ENCODE peak calls at places on chromosome 19, in nine cellular contexts. I is GM23248, R is psoas muscle, M is left ventricle myocardium inferior, F is DND-41, O is lung, P is GM23338, H is PC-9, J is coronary artery. D is an unnamed sample.

GRCh38 chr19:34365463-34366401 is 736 bp downstream of the GPI start:
- DNase-seq in M (peak), F (peak), P (peak), R (peak), I (peak), J (no peak), O (peak), H (peak), D (no peak)

GRCh38 chr19:47702671-47703070 is 10.6 kb upstream of the EHD2 start:
- DNase-seq in F (no peak), I (no peak), R (no peak), J (no peak), P (no peak), H (no peak), O (no peak), M (no peak), D (no peak)

GRCh38 chr19:32041681-32042292 is 303.6 kb upstream of the ZNF507 start:
- DNase-seq in R (peak), H (no peak), J (no peak), I (peak), P (peak), M (peak), O (peak), F (peak), D (no peak)

GRCh38 chr19:17753976-17754375 is 2.7 kb downstream of the FCHO1 start:
- DNase-seq in F (no peak), J (no peak), H (no peak), M (no peak), P (no peak), I (no peak), R (no peak), O (no peak), D (no peak)

GRCh38 chr19:1470864-1471513 is 8.0 kb downstream of the C19orf25 start:
- DNase-seq in R (peak), O (no peak), F (no peak), H (no peak), M (no peak), I (peak), P (peak), J (no peak), D (no peak)

GRCh38 chr19:18515959-18516358 is 5.9 kb downstream of the ELL start:
- DNase-seq in M (no peak), J (no peak), H (no peak), F (no peak), P (no peak), O (no peak), I (no peak), R (no peak), D (no peak)

GRCh38 chr19:38774181-38774950 is 1.0 kb upstream of the LGALS7 start:
- DNase-seq in I (no peak), M (no peak), H (no peak), J (no peak), R (no peak), P (no peak), F (no peak), O (no peak), D (no peak)

GRCh38 chr19:2139385-2140192 is 11.8 kb downstream of the AP3D1 start:
- DNase-seq in O (no peak), F (no peak), I (no peak), H (no peak), M (no peak), J (no peak), P (no peak), R (no peak), D (no peak)

GRCh38 chr19:22517496-22518411 is 95.6 kb upstream of the ZNF98 start:
- DNase-seq in M (no peak), O (no peak), R (no peak), H (no peak), F (no peak), J (no peak), P (no peak), I (no peak), D (no peak)

GRCh38 chr19:15260939-15261338 is 28.7 kb upstream of the EPHX3 start:
- DNase-seq in P (peak), H (no peak), I (peak), F (peak), J (no peak), O (no peak), R (no peak), M (no peak), D (no peak)

GRCh38 chr19:10766681-10767201 is 48.9 kb downstream of the DNM2 start:
- DNase-seq in I (peak), O (no peak), F (no peak), R (no peak), H (no peak), J (no peak), P (no peak), M (peak), D (no peak)

GRCh38 chr19:39212377-39212742 is 8.3 kb upstream of the SYCN start:
- DNase-seq in O (peak), H (peak), J (no peak), F (peak), P (peak), M (peak), I (peak), R (no peak), D (no peak)

GRCh38 chr19:7515471-7516226 is at the start of gene ZNF358:
- DNase-seq in O (peak), M (peak), F (peak), P (peak), I (peak), H (peak), J (peak), R (peak), D (no peak)

GRCh38 chr19:16180611-16181010 is 4.6 kb upstream of the FAM32A start:
- DNase-seq in F (no peak), I (peak), H (peak), P (peak), M (no peak), J (no peak), R (no peak), O (no peak), D (no peak)

GRCh38 chr19:7973883-7974282 is 30.4 kb upstream of the TIMM44 start:
- DNase-seq in F (no peak), I (no peak), J (no peak), M (peak), O (no peak), R (peak), H (no peak), P (no peak), D (no peak)

GRCh38 chr19:38742906-38743305 is 1.4 kb downstream of the CAPN12 start:
- DNase-seq in J (no peak), H (no peak), R (no peak), P (no peak), O (no peak), I (no peak), M (no peak), F (no peak), D (no peak)

GRCh38 chr19:16018106-16018755 is 58.1 kb upstream of the TPM4 start:
- DNase-seq in I (no peak), M (no peak), R (no peak), O (no peak), J (peak), H (no peak), P (no peak), F (no peak), D (no peak)

GRCh38 chr19:15962319-15962718 is 13.5 kb downstream of the OR10H4 start:
- DNase-seq in O (no peak), H (no peak), I (peak), P (no peak), F (peak), R (no peak), J (no peak), M (no peak), D (no peak)

GRCh38 chr19:33715462-33715861 is 81.2 kb upstream of the KCTD15 start:
- DNase-seq in I (no peak), R (no peak), F (no peak), M (no peak), H (no peak), O (no peak), J (no peak), P (no peak), D (no peak)

GRCh38 chr19:46471778-46472543 is 598 bp upstream of the PNMA8A start:
- DNase-seq in P (no peak), O (no peak), R (no peak), H (no peak), F (no peak), J (no peak), M (no peak), I (no peak), D (no peak)

GRCh38 chr19:46472592-46472991 is 1.2 kb upstream of the PNMA8A start:
- DNase-seq in P (no peak), M (no peak), O (no peak), R (no peak), I (no peak), H (no peak), J (no peak), F (no peak), D (no peak)

GRCh38 chr19:46470376-46470775 is 987 bp downstream of the PNMA8A start:
- DNase-seq in R (no peak), M (no peak), O (no peak), J (no peak), H (no peak), P (no peak), F (no peak), I (no peak), D (no peak)

GRCh38 chr19:46469541-46470185 is 1.7 kb downstream of the PNMA8A start:
- DNase-seq in I (no peak), P (no peak), H (no peak), J (no peak), M (no peak), F (no peak), R (no peak), O (no peak), D (no peak)

GRCh38 chr19:46471116-46471733 is at the start of gene PNMA8A:
- DNase-seq in P (peak), I (peak), J (peak), R (peak), F (no peak), H (no peak), O (peak), M (peak), D (no peak)
- H3K27ac ChIP-seq in P (no peak), I (peak), J (peak), R (peak), F (no peak), H (no peak), O (peak), M (peak), D (no peak)

GRCh38 chr19:55069859-55070225 is 5.8 kb upstream of the EPS8L1 start:
- DNase-seq in M (no peak), R (no peak), I (no peak), H (no peak), J (no peak), F (no peak), P (no peak), O (no peak), D (no peak)
- H3K27ac ChIP-seq in M (peak), R (no peak), I (no peak), H (peak), J (no peak), F (no peak), P (no peak), O (no peak), D (peak)

GRCh38 chr19:55146078-55146647 is 2.8 kb downstream of the TNNT1 start:
- DNase-seq in P (peak), F (peak), I (peak), R (no peak), M (no peak), J (no peak), O (no peak), H (peak), D (no peak)
- H3K27ac ChIP-seq in P (no peak), F (no peak), I (no peak), R (peak), M (no peak), J (no peak), O (no peak), H (no peak), D (no peak)

GRCh38 chr19:29809795-29810503 is 1.8 kb upstream of the CCNE1 start:
- DNase-seq in F (no peak), H (no peak), O (no peak), P (no peak), R (no peak), M (no peak), J (no peak), I (no peak), D (no peak)

GRCh38 chr19:29812881-29813275 is 1.1 kb downstream of the CCNE1 start:
- DNase-seq in P (no peak), R (no peak), H (no peak), J (no peak), M (no peak), I (no peak), O (no peak), F (no peak), D (no peak)

GRCh38 chr19:29812080-29812880 is 489 bp downstream of the CCNE1 start:
- DNase-seq in M (peak), P (peak), I (peak), H (no peak), O (no peak), F (no peak), R (peak), J (no peak), D (no peak)

GRCh38 chr19:29810504-29810871 is 1.3 kb upstream of the CCNE1 start:
- DNase-seq in O (no peak), F (no peak), I (peak), M (no peak), J (no peak), H (no peak), R (no peak), P (no peak), D (peak)

GRCh38 chr19:29811125-29812079 is at the start of gene CCNE1:
- DNase-seq in H (peak), F (peak), I (peak), O (peak), M (peak), J (peak), R (peak), P (peak), D (peak)
- H3K27ac ChIP-seq in H (no peak), F (peak), I (no peak), O (peak), M (peak), J (no peak), R (peak), P (peak), D (peak)

GRCh38 chr19:28864577-28865042 is 348.3 kb downstream of the UQCRFS1 start:
- DNase-seq in O (no peak), P (no peak), H (no peak), R (no peak), J (no peak), F (no peak), I (no peak), M (peak), D (no peak)

GRCh38 chr19:28862238-28862637 is 350.7 kb downstream of the UQCRFS1 start:
- DNase-seq in R (no peak), O (no peak), M (no peak), P (no peak), H (no peak), I (peak), F (no peak), J (no peak), D (no peak)

GRCh38 chr19:28859811-28860210 is 353.1 kb downstream of the UQCRFS1 start:
- DNase-seq in R (no peak), P (no peak), M (no peak), J (no peak), I (no peak), F (no peak), H (no peak), O (no peak), D (no peak)

GRCh38 chr19:28867978-28868377 is 345.0 kb downstream of the UQCRFS1 start:
- DNase-seq in F (no peak), M (no peak), H (no peak), I (no peak), J (no peak), R (no peak), O (no peak), P (no peak), D (no peak)

DNA sequence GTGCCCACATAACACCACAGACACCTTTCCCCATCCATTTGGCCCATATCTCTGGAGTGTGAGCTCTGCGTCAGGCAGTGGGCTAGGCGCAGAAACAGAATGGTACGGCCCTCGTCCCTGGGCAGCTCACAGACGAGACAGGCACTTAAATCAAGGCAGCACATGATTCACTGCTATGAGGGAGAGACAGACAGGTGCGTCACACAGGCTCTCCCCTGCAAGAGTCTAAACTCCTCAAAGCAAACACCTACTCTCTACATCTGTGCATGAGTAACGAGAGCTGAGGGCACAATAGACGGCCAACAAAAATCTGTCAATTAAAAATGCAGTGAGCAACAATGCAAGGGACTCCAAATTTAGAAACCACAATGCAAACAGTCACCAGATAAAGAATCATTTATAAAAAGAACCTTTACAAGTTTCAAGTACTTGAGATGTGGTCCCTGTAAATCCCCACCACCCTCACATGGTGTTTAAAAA is 348.9 kb downstream of the UQCRFS1 start:
- DNase-seq in M (peak), P (no peak), R (no peak), H (no peak), I (no peak), O (no peak), F (no peak), J (no peak), D (no peak)
- H3K27ac ChIP-seq in M (peak), P (no peak), R (no peak), H (no peak), I (no peak), O (peak), F (no peak), J (no peak), D (no peak)

GRCh38 chr19:5686326-5686646 is 3.8 kb upstream of the RPL36 start:
- DNase-seq in F (no peak), O (no peak), R (no peak), H (no peak), J (peak), P (no peak), I (no peak), M (no peak), D (no peak)
- H3K27ac ChIP-seq in F (peak), O (no peak), R (peak), H (no peak), J (peak), P (peak), I (no peak), M (peak), D (no peak)

DNA sequence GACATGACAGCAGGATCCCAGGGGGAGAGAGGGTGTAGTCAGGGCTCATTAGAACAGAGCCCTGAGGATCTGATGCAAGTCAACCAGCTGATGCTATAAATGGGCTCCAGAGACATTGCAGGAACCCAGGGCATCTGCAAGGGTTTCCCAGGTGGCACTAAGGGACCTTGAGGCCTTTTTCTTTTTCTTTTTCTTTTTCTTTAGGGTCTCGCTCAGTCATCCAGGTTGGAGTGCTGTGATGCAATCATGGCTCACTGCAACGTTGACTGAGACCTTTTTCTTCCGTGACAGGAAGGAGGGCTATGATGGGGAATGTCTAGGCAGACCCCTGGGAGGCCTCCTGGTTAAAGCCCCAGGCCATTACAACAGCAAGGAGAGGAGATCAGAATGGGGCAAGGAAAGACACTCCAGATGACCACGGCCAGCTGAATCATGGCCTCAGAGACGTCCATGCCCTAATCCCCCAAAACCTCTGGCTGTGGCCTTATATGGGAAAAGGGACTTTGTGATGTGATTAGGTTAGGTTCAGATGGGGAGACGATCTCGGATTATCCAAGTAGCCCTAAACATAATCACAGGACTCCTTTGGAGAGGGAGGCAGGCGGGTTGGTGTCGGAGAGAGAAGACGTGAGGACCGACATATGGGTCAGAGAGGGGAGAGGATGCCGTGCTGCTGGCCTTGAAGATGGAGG is 4.5 kb upstream of the FCGRT start:
- DNase-seq in F (no peak), I (no peak), H (no peak), P (no peak), J (no peak), O (no peak), M (no peak), R (no peak), D (no peak)
- H3K27ac ChIP-seq in F (no peak), I (no peak), H (no peak), P (no peak), J (no peak), O (no peak), M (no peak), R (no peak), D (no peak)

GRCh38 chr19:35571406-35571965 is 8.0 kb upstream of the ATP4A start:
- DNase-seq in O (no peak), I (no peak), R (no peak), F (no peak), H (no peak), M (no peak), J (no peak), P (no peak), D (no peak)

GRCh38 chr19:35565016-35565856 is 1.8 kb upstream of the ATP4A start:
- DNase-seq in R (no peak), I (no peak), F (no peak), J (no peak), O (no peak), P (no peak), M (no peak), H (no peak), D (no peak)

GRCh38 chr19:35566738-35567137 is 3.3 kb upstream of the ATP4A start:
- DNase-seq in F (no peak), I (no peak), J (no peak), O (no peak), P (no peak), H (no peak), R (no peak), M (no peak), D (no peak)

DNA sequence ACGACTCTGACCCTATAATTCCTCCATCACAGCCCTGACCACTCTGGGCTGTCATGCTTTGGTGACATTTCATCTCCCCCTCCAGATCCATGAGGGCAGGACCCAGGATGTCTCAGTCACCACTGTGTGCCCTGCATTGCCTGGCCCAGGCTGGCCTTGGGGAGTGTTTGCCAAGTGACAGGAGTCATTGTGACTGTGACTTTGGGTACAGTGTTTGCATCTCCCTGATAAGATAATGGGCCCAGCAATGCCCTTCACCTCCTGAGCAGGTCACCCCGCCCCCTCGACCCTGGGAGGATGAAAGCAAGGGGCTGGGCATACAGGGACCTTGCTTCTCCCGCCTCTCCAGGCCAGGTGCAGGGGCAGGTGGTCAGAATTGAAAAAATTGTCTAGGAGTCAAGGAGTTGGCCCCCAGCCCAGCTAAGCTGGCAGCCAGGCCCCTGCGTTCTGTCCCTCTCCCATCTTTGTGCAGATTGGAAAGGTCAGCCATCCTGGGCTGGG is 5.9 kb upstream of the ATP4A start:
- DNase-seq in P (no peak), I (no peak), F (no peak), O (no peak), J (no peak), H (no peak), M (no peak), R (peak), D (no peak)
- H3K27ac ChIP-seq in P (no peak), I (no peak), F (no peak), O (no peak), J (no peak), H (no peak), M (no peak), R (no peak), D (no peak)

DNA sequence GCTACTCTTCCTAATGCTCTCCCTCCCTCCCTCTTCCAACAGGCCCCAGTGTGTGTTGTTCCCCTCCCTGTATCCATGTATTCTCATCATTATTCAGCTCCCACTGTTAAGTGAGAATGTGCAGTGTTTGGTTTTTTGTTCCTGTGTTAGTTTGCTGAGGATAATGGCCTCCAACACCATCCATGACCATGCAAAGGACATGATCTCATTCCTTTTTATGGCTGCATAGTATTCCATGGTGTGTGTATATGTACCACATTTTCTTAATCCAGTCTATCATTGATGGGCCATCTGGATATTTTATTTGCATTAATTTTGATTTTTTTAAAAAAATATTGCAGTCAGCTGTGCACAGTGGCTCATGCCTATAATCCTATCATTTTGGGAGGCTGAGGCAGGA is 15.8 kb upstream of the ZNRF4 start:
- DNase-seq in M (no peak), R (no peak), I (no peak), F (no peak), O (no peak), P (no peak), J (no peak), H (no peak), D (no peak)
- H3K27ac ChIP-seq in M (no peak), R (no peak), I (no peak), F (no peak), O (no peak), P (no peak), J (no peak), H (no peak), D (no peak)

D was measured in epithelial cell of prostate.